ENCODE peak calls at places on chromosome X, in four cellular contexts. Q is K562, N is WTC11, Y is SK-N-SH. X is an unnamed sample.
A peak's percentile ranks its signal among the peaks of the same experiment; 100 is the strongest.

GRCh38 chrX:109374276-109374960 is 107.5 kb downstream of the GUCY2F start:
- DNase-seq in Q (no peak), Y (no peak), N (no peak), X (no peak)

GRCh38 chrX:133689997-133690599 is 274.8 kb upstream of the GPC4 start:
- DNase-seq in Q (no peak), Y (no peak), N (no peak), X (no peak)

GRCh38 chrX:153634832-153635231 is 12.2 kb upstream of the DUSP9 start:
- DNase-seq in Y (peak; percentile 12), Q (no peak), N (no peak), X (no peak)

GRCh38 chrX:63934160-63934559 is 149.1 kb upstream of the ARHGEF9 start:
- DNase-seq in N (no peak), Q (no peak), Y (no peak), X (no peak)

GRCh38 chrX:4240541-4241194 is 527.2 kb upstream of the PRKX start:
- DNase-seq in Y (no peak), Q (no peak), N (no peak), X (no peak)

GRCh38 chrX:17743913-17744312 is 6.6 kb downstream of the SCML1 start:
- DNase-seq in N (no peak), Y (no peak), Q (no peak), X (no peak)

GRCh38 chrX:104343408-104344129 is 88.8 kb upstream of the ESX1 start:
- DNase-seq in N (peak; percentile 59), Q (peak; percentile 25), Y (peak; percentile 30), X (peak; percentile 70)

GRCh38 chrX:57227691-57228090 is 58.8 kb upstream of the FAAH2 start:
- DNase-seq in N (peak; percentile 17), Q (peak; percentile 7), Y (no peak), X (no peak)

GRCh38 chrX:103393487-103393886 is 17.1 kb downstream of the BEX3 start:
- DNase-seq in N (no peak), Q (no peak), Y (no peak), X (no peak)

GRCh38 chrX:130628522-130628921 is 226.7 kb downstream of the RBMX2 start:
- DNase-seq in Q (no peak), N (no peak), Y (no peak), X (no peak)

GRCh38 chrX:49878128-49878833 is 1.0 kb upstream of the USP27X start:
- DNase-seq in Y (peak; percentile 45), Q (peak; percentile 32), N (no peak), X (no peak)

GRCh38 chrX:112512509-112512908 is 167.2 kb downstream of the LHFPL1 start:
- DNase-seq in N (peak; percentile 16), Y (no peak), Q (no peak), X (no peak)

GRCh38 chrX:107574711-107575110 is 53.6 kb upstream of the PRPS1 start:
- DNase-seq in Y (no peak), N (no peak), Q (no peak), X (no peak)

GRCh38 chrX:15233416-15234015 is 36.4 kb downstream of the ASB9 start:
- DNase-seq in Q (no peak), Y (no peak), N (no peak), X (no peak)

GRCh38 chrX:131677655-131678628 is 134.1 kb downstream of the OR13H1 start:
- DNase-seq in N (peak; percentile 65), Y (peak; percentile 74), Q (peak; percentile 74), X (peak; percentile 70)

GRCh38 chrX:70998402-70999027 is 67.6 kb upstream of the SLC7A3 start:
- DNase-seq in Y (no peak), Q (no peak), N (peak; percentile 36), X (no peak)

GRCh38 chrX:15242899-15243555 is 26.9 kb downstream of the ASB9 start:
- DNase-seq in Q (peak; percentile 30), N (no peak), Y (peak; percentile 51), X (no peak)

GRCh38 chrX:13077168-13077567 is 32.7 kb upstream of the FAM9C start:
- DNase-seq in Y (no peak), Q (no peak), N (no peak), X (no peak)

GRCh38 chrX:69379412-69379811 is 124.7 kb upstream of the NALF2 start:
- DNase-seq in Y (no peak), Q (no peak), N (no peak), X (no peak)

GRCh38 chrX:119757979-119758681 is at the start of gene SOWAHD:
- DNase-seq in Y (peak; percentile 63), N (peak; percentile 63), Q (peak; percentile 30), X (no peak)

GRCh38 chrX:69093960-69094935 is 71.0 kb downstream of the PJA1 start:
- DNase-seq in Q (peak; percentile 65), N (peak; percentile 55), Y (peak; percentile 68), X (no peak)

GRCh38 chrX:12383196-12383595 is 244.9 kb downstream of the FRMPD4 start:
- DNase-seq in N (peak; percentile 15), Y (peak; percentile 7), Q (peak; percentile 22), X (no peak)

GRCh38 chrX:85381602-85382001 is 2.1 kb upstream of the POF1B start:
- DNase-seq in N (no peak), Q (no peak), Y (no peak), X (no peak)

GRCh38 chrX:9340619-9341304 is 124.1 kb upstream of the TBL1X start:
- DNase-seq in Q (no peak), Y (peak; percentile 12), N (no peak), X (no peak)

GRCh38 chrX:129772796-129773431 is 6.8 kb upstream of the SASH3 start:
- DNase-seq in Y (no peak), N (no peak), Q (no peak), X (no peak)

GRCh38 chrX:51847463-51847862 is 46.0 kb upstream of the MAGED1 start:
- DNase-seq in Y (no peak), N (peak; percentile 12), Q (no peak), X (no peak)

GRCh38 chrX:132041016-132041415 is 17.9 kb downstream of the STK26 start:
- DNase-seq in N (no peak), Y (no peak), Q (no peak), X (no peak)

GRCh38 chrX:110944793-110945466 is 149.3 kb upstream of the CHRDL1 start:
- DNase-seq in N (peak; percentile 20), Y (peak; percentile 58), Q (no peak), X (peak; percentile 53)

GRCh38 chrX:110938977-110939732 is 143.5 kb upstream of the CHRDL1 start:
- DNase-seq in Q (no peak), Y (no peak), N (no peak), X (no peak)

GRCh38 chrX:110944323-110944761 is 148.7 kb upstream of the CHRDL1 start:
- DNase-seq in Q (no peak), Y (peak; percentile 76), N (peak; percentile 28), X (peak; percentile 48)

GRCh38 chrX:110941906-110942305 is 146.3 kb upstream of the CHRDL1 start:
- DNase-seq in Y (no peak), N (no peak), Q (no peak), X (no peak)
- TF ChIP-seq TEAD4 in Y (no peak), N (no peak), Q (no peak), X (no peak)

DNA sequence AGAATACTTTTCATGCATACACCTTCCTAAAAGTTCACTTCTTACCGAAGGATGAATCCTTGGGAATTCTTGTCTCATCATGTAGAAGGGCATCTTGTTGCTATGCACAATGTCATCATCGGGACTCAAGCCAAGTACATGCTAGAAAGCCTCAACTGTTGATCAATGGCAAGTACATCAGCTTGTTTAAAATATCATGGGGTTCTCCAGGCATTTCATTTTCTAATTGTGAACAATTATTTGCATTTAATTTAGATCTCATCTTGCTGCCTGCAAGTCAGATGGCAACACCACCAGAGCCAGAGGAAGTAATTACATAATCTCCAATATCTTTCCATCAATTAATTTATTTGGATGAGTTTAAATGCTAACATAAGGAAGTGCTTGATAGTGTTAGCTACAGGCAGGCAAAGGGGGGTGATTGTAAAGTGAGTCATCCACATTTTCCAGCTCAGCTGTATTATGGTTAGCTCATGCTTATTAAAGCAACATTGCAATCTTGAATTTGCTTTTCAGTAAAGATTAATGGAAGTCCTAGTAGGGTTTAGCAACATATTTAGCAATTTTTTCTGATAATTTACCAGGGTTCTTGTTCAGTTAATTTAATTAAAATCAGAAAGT is 356.5 kb downstream of the CBLL2 start:
- DNase-seq in Q (no peak), N (no peak), Y (no peak), X (no peak)
- TF ChIP-seq TEAD4 in Q (no peak), N (no peak), Y (no peak), X (no peak)

GRCh38 chrX:100928660-100929613 is at the start of gene XKRX:
- DNase-seq in N (peak; percentile 80), Q (peak; percentile 11), Y (peak; percentile 53), X (no peak)
- TF ChIP-seq TEAD4 in N (no peak), Q (no peak), Y (no peak), X (no peak)

GRCh38 chrX:1493877-1494510 is 41.3 kb upstream of the ASMTL start:
- DNase-seq in N (no peak), Q (no peak), Y (no peak), X (no peak)
- TF ChIP-seq TEAD4 in N (no peak), Q (no peak), Y (no peak), X (no peak)

GRCh38 chrX:150047818-150048217 is 109.5 kb upstream of the EOLA2 start:
- DNase-seq in Q (no peak), Y (no peak), N (no peak), X (no peak)

GRCh38 chrX:150049647-150050046 is 111.4 kb upstream of the EOLA2 start:
- DNase-seq in Y (no peak), N (no peak), Q (no peak), X (no peak)

GRCh38 chrX:150050387-150050786 is 112.1 kb upstream of the EOLA2 start:
- DNase-seq in N (no peak), Y (no peak), Q (peak; percentile 4), X (no peak)

GRCh38 chrX:150052226-150052625 is 113.9 kb upstream of the EOLA2 start:
- DNase-seq in Q (no peak), Y (no peak), N (no peak), X (no peak)

GRCh38 chrX:150051096-150051495 is 112.8 kb upstream of the EOLA2 start:
- DNase-seq in N (no peak), Y (no peak), Q (no peak), X (no peak)
- TF ChIP-seq TEAD4 in N (no peak), Y (no peak), Q (no peak), X (no peak)

GRCh38 chrX:34563809-34564208 is 93.3 kb downstream of the TMEM47 start:
- DNase-seq in Q (no peak), Y (no peak), N (no peak), X (no peak)

GRCh38 chrX:34560180-34560579 is 96.9 kb downstream of the TMEM47 start:
- DNase-seq in Q (no peak), N (peak; percentile 12), Y (no peak), X (no peak)

GRCh38 chrX:34562006-34562405 is 95.1 kb downstream of the TMEM47 start:
- DNase-seq in Q (no peak), Y (no peak), N (no peak), X (no peak)

GRCh38 chrX:34559325-34559724 is 97.8 kb downstream of the TMEM47 start:
- DNase-seq in Y (no peak), N (peak; percentile 52), Q (no peak), X (peak; percentile 50)

GRCh38 chrX:34563061-34563460 is 94.0 kb downstream of the TMEM47 start:
- DNase-seq in Y (no peak), Q (no peak), N (no peak), X (no peak)
- TF ChIP-seq TEAD4 in Y (no peak), Q (no peak), N (no peak), X (no peak)